ENCODE peak calls at places on chromosomes 1 and 21, in ten cellular contexts. One of them, this sample, is unnamed.

GRCh38 chr1:236502972-236503639 is 20.7 kb upstream of the LGALS8 start:
- DNase-seq in endothelial cell of umbilical vein: peak
- DNase-seq in A549: peak
- DNase-seq in stomach: peak
- DNase-seq in ovary: no peak
- DNase-seq in transverse colon: peak
- DNase-seq in prostate gland: peak
- DNase-seq in right lobe of liver: peak
- DNase-seq in lower leg skin: no peak
- DNase-seq in HCT116: peak
- DNase-seq in this sample: peak

GRCh38 chr1:170545476-170545875 is 13.5 kb downstream of the GORAB start:
- DNase-seq in endothelial cell of umbilical vein: peak
- DNase-seq in A549: no peak
- DNase-seq in stomach: no peak
- DNase-seq in ovary: no peak
- DNase-seq in transverse colon: no peak
- DNase-seq in prostate gland: no peak
- DNase-seq in right lobe of liver: no peak
- DNase-seq in lower leg skin: no peak
- DNase-seq in HCT116: no peak
- DNase-seq in this sample: no peak

GRCh38 chr1:226588484-226588883 is 39.9 kb downstream of the STUM start:
- DNase-seq in endothelial cell of umbilical vein: no peak
- DNase-seq in A549: no peak
- DNase-seq in stomach: no peak
- DNase-seq in ovary: peak
- DNase-seq in transverse colon: no peak
- DNase-seq in prostate gland: no peak
- DNase-seq in right lobe of liver: no peak
- DNase-seq in lower leg skin: no peak
- DNase-seq in HCT116: no peak
- DNase-seq in this sample: peak

GRCh38 chr1:89198500-89199072 is at the start of gene GBP4:
- DNase-seq in endothelial cell of umbilical vein: peak
- DNase-seq in A549: peak
- DNase-seq in stomach: peak
- DNase-seq in ovary: peak
- DNase-seq in transverse colon: peak
- DNase-seq in prostate gland: peak
- DNase-seq in right lobe of liver: peak
- DNase-seq in lower leg skin: no peak
- DNase-seq in HCT116: no peak
- DNase-seq in this sample: peak

GRCh38 chr1:226405411-226405988 is 2.4 kb downstream of the PARP1 start:
- DNase-seq in endothelial cell of umbilical vein: no peak
- DNase-seq in A549: no peak
- DNase-seq in stomach: no peak
- DNase-seq in ovary: no peak
- DNase-seq in transverse colon: no peak
- DNase-seq in prostate gland: no peak
- DNase-seq in right lobe of liver: no peak
- DNase-seq in lower leg skin: peak
- DNase-seq in HCT116: no peak
- DNase-seq in this sample: no peak

GRCh38 chr1:159854101-159854692 is 8.3 kb downstream of the VSIG8 start:
- DNase-seq in endothelial cell of umbilical vein: peak
- DNase-seq in A549: peak
- DNase-seq in stomach: peak
- DNase-seq in ovary: peak
- DNase-seq in transverse colon: peak
- DNase-seq in prostate gland: peak
- DNase-seq in right lobe of liver: peak
- DNase-seq in lower leg skin: peak
- DNase-seq in HCT116: no peak
- DNase-seq in this sample: peak

GRCh38 chr1:59973719-59974118 is 47.1 kb upstream of the CYP2J2 start:
- DNase-seq in endothelial cell of umbilical vein: no peak
- DNase-seq in A549: no peak
- DNase-seq in stomach: no peak
- DNase-seq in ovary: no peak
- DNase-seq in transverse colon: no peak
- DNase-seq in prostate gland: no peak
- DNase-seq in right lobe of liver: no peak
- DNase-seq in lower leg skin: no peak
- DNase-seq in HCT116: no peak
- DNase-seq in this sample: no peak

GRCh38 chr1:10708807-10709523 is 87.5 kb downstream of the CASZ1 start:
- DNase-seq in endothelial cell of umbilical vein: no peak
- DNase-seq in A549: no peak
- DNase-seq in stomach: no peak
- DNase-seq in ovary: no peak
- DNase-seq in transverse colon: no peak
- DNase-seq in prostate gland: no peak
- DNase-seq in right lobe of liver: no peak
- DNase-seq in lower leg skin: no peak
- DNase-seq in HCT116: no peak
- DNase-seq in this sample: no peak

GRCh38 chr1:153728305-153729066 is 636 bp downstream of the INTS3 start:
- DNase-seq in endothelial cell of umbilical vein: peak
- DNase-seq in A549: peak
- DNase-seq in stomach: no peak
- DNase-seq in ovary: peak
- DNase-seq in transverse colon: peak
- DNase-seq in prostate gland: peak
- DNase-seq in right lobe of liver: peak
- DNase-seq in lower leg skin: no peak
- DNase-seq in HCT116: no peak
- DNase-seq in this sample: peak

GRCh38 chr1:25239681-25240541 is 7.3 kb downstream of the RSRP1 start:
- DNase-seq in endothelial cell of umbilical vein: peak
- DNase-seq in A549: peak
- DNase-seq in stomach: peak
- DNase-seq in ovary: peak
- DNase-seq in transverse colon: peak
- DNase-seq in prostate gland: peak
- DNase-seq in right lobe of liver: peak
- DNase-seq in lower leg skin: peak
- DNase-seq in HCT116: peak
- DNase-seq in this sample: peak
- TF ChIP-seq POLR2A in endothelial cell of umbilical vein: peak
- TF ChIP-seq POLR2A in A549: peak
- TF ChIP-seq POLR2A in stomach: no peak
- TF ChIP-seq POLR2A in ovary: no peak
- TF ChIP-seq POLR2A in transverse colon: peak
- TF ChIP-seq POLR2A in prostate gland: peak
- TF ChIP-seq POLR2A in right lobe of liver: peak
- TF ChIP-seq POLR2A in lower leg skin: no peak
- TF ChIP-seq POLR2A in HCT116: peak
- TF ChIP-seq POLR2A in this sample: peak

GRCh38 chr21:45763506-45763905 is 120.0 kb downstream of the PCBP3 start:
- DNase-seq in endothelial cell of umbilical vein: no peak
- DNase-seq in A549: no peak
- DNase-seq in stomach: no peak
- DNase-seq in ovary: no peak
- DNase-seq in transverse colon: no peak
- DNase-seq in prostate gland: no peak
- DNase-seq in right lobe of liver: no peak
- DNase-seq in lower leg skin: no peak
- DNase-seq in HCT116: no peak
- DNase-seq in this sample: no peak
- H3K4me3 ChIP-seq in endothelial cell of umbilical vein: no peak
- H3K4me3 ChIP-seq in A549: no peak
- H3K4me3 ChIP-seq in stomach: no peak
- H3K4me3 ChIP-seq in ovary: no peak
- H3K4me3 ChIP-seq in transverse colon: no peak
- H3K4me3 ChIP-seq in prostate gland: no peak
- H3K4me3 ChIP-seq in right lobe of liver: no peak
- H3K4me3 ChIP-seq in lower leg skin: no peak
- H3K4me3 ChIP-seq in HCT116: no peak
- H3K4me3 ChIP-seq in this sample: no peak

DNA sequence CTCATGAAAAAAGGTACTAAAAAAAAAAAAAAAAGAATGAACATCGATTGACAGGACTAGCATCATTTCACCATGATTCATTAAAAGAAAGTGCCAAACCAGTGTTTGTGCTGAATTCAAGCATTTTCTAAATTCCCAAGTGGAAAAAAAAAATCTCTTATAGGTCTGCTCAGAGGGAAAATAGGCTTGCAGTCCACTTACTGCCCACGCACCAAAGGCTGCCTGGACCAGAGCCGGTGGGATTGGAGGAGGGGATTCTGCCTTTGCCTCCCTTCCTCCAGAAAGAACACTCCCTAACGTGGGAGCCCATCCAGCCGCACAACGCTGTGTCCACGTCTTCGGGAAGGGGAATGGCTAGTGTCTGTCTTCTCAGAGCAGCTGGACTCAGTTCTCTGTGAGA is 5.5 kb upstream of the TRAPPC10 start:
- DNase-seq in endothelial cell of umbilical vein: no peak
- DNase-seq in A549: no peak
- DNase-seq in stomach: no peak
- DNase-seq in ovary: no peak
- DNase-seq in transverse colon: no peak
- DNase-seq in prostate gland: no peak
- DNase-seq in right lobe of liver: no peak
- DNase-seq in lower leg skin: no peak
- DNase-seq in HCT116: no peak
- DNase-seq in this sample: no peak
- TF ChIP-seq POLR2A in endothelial cell of umbilical vein: no peak
- TF ChIP-seq POLR2A in A549: no peak
- TF ChIP-seq POLR2A in stomach: no peak
- TF ChIP-seq POLR2A in ovary: no peak
- TF ChIP-seq POLR2A in transverse colon: no peak
- TF ChIP-seq POLR2A in prostate gland: no peak
- TF ChIP-seq POLR2A in right lobe of liver: no peak
- TF ChIP-seq POLR2A in lower leg skin: no peak
- TF ChIP-seq POLR2A in HCT116: no peak
- TF ChIP-seq POLR2A in this sample: no peak

GRCh38 chr1:78136672-78137071 is 90.9 kb downstream of the GIPC2 start:
- DNase-seq in endothelial cell of umbilical vein: no peak
- DNase-seq in A549: no peak
- DNase-seq in stomach: no peak
- DNase-seq in ovary: no peak
- DNase-seq in transverse colon: no peak
- DNase-seq in prostate gland: no peak
- DNase-seq in right lobe of liver: no peak
- DNase-seq in lower leg skin: no peak
- DNase-seq in HCT116: no peak
- DNase-seq in this sample: no peak
- H3K4me3 ChIP-seq in endothelial cell of umbilical vein: no peak
- H3K4me3 ChIP-seq in A549: no peak
- H3K4me3 ChIP-seq in stomach: no peak
- H3K4me3 ChIP-seq in ovary: no peak
- H3K4me3 ChIP-seq in transverse colon: no peak
- H3K4me3 ChIP-seq in prostate gland: no peak
- H3K4me3 ChIP-seq in right lobe of liver: no peak
- H3K4me3 ChIP-seq in lower leg skin: no peak
- H3K4me3 ChIP-seq in HCT116: no peak
- H3K4me3 ChIP-seq in this sample: no peak

DNA sequence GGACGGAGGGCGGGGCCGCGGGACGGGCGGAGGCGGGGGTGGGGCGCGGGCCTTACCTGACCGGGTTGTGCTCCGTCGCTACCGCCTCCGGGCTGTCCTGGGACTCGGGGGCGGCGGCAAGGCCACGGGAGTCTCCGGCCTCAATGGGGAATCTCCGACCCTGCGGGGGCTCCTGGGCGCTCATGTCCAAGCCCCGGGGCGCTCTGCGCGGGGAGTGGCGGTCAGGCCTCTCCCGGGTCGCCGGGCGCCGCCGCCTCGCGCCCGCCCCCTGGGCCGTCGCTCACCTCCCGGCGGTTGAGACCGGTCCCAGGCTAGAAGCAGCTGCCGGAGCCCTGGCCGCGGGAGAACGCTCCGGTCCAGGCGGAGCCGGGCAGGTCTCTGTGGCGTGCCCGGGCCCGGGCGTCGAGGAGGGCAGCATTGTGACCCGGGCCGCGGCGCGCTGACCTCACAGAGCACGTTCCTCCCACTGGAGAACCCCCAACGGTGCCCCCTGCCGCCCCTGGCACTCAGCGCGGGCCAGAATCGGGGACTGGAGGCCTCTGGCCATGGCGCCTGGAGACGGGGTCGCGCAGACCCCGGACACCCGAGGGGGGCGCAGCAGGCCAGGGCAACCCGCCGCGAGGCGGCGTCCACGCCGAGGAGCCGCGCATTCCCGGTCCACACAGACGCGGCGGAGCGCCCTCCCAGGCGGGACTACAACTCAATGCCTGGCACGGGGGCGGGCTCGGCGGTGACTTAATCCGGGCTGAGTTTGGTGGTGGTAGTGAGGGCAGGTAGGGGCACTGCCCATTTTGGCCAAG is 411 bp downstream of the FAM229A start:
- DNase-seq in endothelial cell of umbilical vein: peak
- DNase-seq in A549: no peak
- DNase-seq in stomach: peak
- DNase-seq in ovary: peak
- DNase-seq in transverse colon: peak
- DNase-seq in prostate gland: peak
- DNase-seq in right lobe of liver: peak
- DNase-seq in lower leg skin: peak
- DNase-seq in HCT116: no peak
- DNase-seq in this sample: peak
- TF ChIP-seq POLR2A in endothelial cell of umbilical vein: peak
- TF ChIP-seq POLR2A in A549: no peak
- TF ChIP-seq POLR2A in stomach: no peak
- TF ChIP-seq POLR2A in ovary: no peak
- TF ChIP-seq POLR2A in transverse colon: no peak
- TF ChIP-seq POLR2A in prostate gland: no peak
- TF ChIP-seq POLR2A in right lobe of liver: no peak
- TF ChIP-seq POLR2A in lower leg skin: no peak
- TF ChIP-seq POLR2A in HCT116: no peak
- TF ChIP-seq POLR2A in this sample: peak

GRCh38 chr1:63731117-63732043 is 42.4 kb upstream of the ROR1 start:
- DNase-seq in endothelial cell of umbilical vein: peak
- DNase-seq in A549: peak
- DNase-seq in stomach: no peak
- DNase-seq in ovary: peak
- DNase-seq in transverse colon: peak
- DNase-seq in prostate gland: no peak
- DNase-seq in right lobe of liver: no peak
- DNase-seq in lower leg skin: peak
- DNase-seq in HCT116: peak
- DNase-seq in this sample: peak
- H3K4me3 ChIP-seq in endothelial cell of umbilical vein: no peak
- H3K4me3 ChIP-seq in A549: peak
- H3K4me3 ChIP-seq in stomach: no peak
- H3K4me3 ChIP-seq in ovary: no peak
- H3K4me3 ChIP-seq in transverse colon: no peak
- H3K4me3 ChIP-seq in prostate gland: no peak
- H3K4me3 ChIP-seq in right lobe of liver: no peak
- H3K4me3 ChIP-seq in lower leg skin: no peak
- H3K4me3 ChIP-seq in HCT116: peak
- H3K4me3 ChIP-seq in this sample: no peak

GRCh38 chr1:201503397-201504176 is 3.3 kb downstream of the CSRP1 start:
- DNase-seq in endothelial cell of umbilical vein: peak
- DNase-seq in A549: peak
- DNase-seq in stomach: peak
- DNase-seq in ovary: peak
- DNase-seq in transverse colon: peak
- DNase-seq in prostate gland: peak
- DNase-seq in right lobe of liver: peak
- DNase-seq in lower leg skin: no peak
- DNase-seq in HCT116: no peak
- DNase-seq in this sample: no peak
- TF ChIP-seq POLR2A in endothelial cell of umbilical vein: peak
- TF ChIP-seq POLR2A in A549: no peak
- TF ChIP-seq POLR2A in stomach: no peak
- TF ChIP-seq POLR2A in ovary: no peak
- TF ChIP-seq POLR2A in transverse colon: peak
- TF ChIP-seq POLR2A in prostate gland: peak
- TF ChIP-seq POLR2A in right lobe of liver: peak
- TF ChIP-seq POLR2A in lower leg skin: no peak
- TF ChIP-seq POLR2A in HCT116: no peak
- TF ChIP-seq POLR2A in this sample: peak